ENCODE peak calls at places on chromosomes 7 and 10, in eight cellular contexts. M is activated naive CD8-positive, alpha-beta T cell treated with anti-CD3 and anti-CD28 coated beads, Interleukin-2, amount 50 U/mL, for 24 hours; D is COLO829; R is left cardiac atrium; H is renal cortical epithelial cell; G is GM20000; X is SW 1271; Z is non-pigmented ciliary epithelial cell. I is an unnamed sample.

GRCh38 chr7:37318541-37318940 is 130.1 kb downstream of the ELMO1 start:
- DNase-seq in M (no peak), D (no peak), R (no peak), H (no peak), G (peak), X (no peak), Z (no peak), I (no peak)

GRCh38 chr7:73423519-73424485 is 9.8 kb upstream of the FZD9 start:
- DNase-seq in M (no peak), D (peak), R (no peak), H (no peak), G (peak), X (no peak), Z (no peak), I (no peak)

GRCh38 chr7:2019693-2020511 is 212.8 kb downstream of the MAD1L1 start:
- DNase-seq in M (peak), D (no peak), R (peak), H (peak), G (peak), X (no peak), Z (peak), I (no peak)

GRCh38 chr10:29324220-29324831 is 35.5 kb downstream of the LYZL1 start:
- DNase-seq in M (no peak), D (no peak), R (no peak), H (no peak), G (no peak), X (no peak), Z (no peak), I (no peak)

GRCh38 chr7:86876132-86876531 is 183.3 kb downstream of the ELAPOR2 start:
- DNase-seq in M (no peak), D (no peak), R (no peak), H (no peak), G (no peak), X (no peak), Z (no peak), I (no peak)

GRCh38 chr7:128236924-128237586 is 4.0 kb upstream of the LEP start:
- DNase-seq in M (peak), D (no peak), R (no peak), H (peak), G (no peak), X (peak), Z (peak), I (peak)

GRCh38 chr10:84265378-84265777 is 20.5 kb downstream of the RGR start:
- DNase-seq in M (no peak), D (no peak), R (no peak), H (no peak), G (no peak), X (no peak), Z (no peak), I (no peak)

GRCh38 chr10:109275970-109276369 is 647.3 kb downstream of the XPNPEP1 start:
- DNase-seq in M (no peak), D (no peak), R (no peak), H (peak), G (no peak), X (no peak), Z (no peak), I (no peak)

GRCh38 chr10:35336921-35337741 is 822 bp downstream of the CCNY start:
- DNase-seq in M (peak), D (no peak), R (peak), H (no peak), G (peak), X (no peak), Z (no peak), I (peak)

GRCh38 chr7:1758417-1758858 is 88.4 kb downstream of the ELFN1 start:
- DNase-seq in M (peak), D (no peak), R (peak), H (no peak), G (peak), X (peak), Z (no peak), I (peak)

GRCh38 chr10:82318533-82318932 is 443.5 kb downstream of the NRG3 start:
- DNase-seq in M (no peak), D (no peak), R (no peak), H (no peak), G (no peak), X (no peak), Z (no peak), I (no peak)

GRCh38 chr7:39085590-39086049 is 107.9 kb downstream of the POU6F2 start:
- DNase-seq in M (no peak), D (no peak), R (peak), H (peak), G (no peak), X (no peak), Z (no peak), I (no peak)

GRCh38 chr7:153245809-153246208 is 486.3 kb downstream of the ACTR3B start:
- DNase-seq in M (no peak), D (no peak), R (no peak), H (no peak), G (no peak), X (no peak), Z (no peak), I (no peak)

GRCh38 chr7:33550979-33551378 is 354.4 kb upstream of the BMPER start:
- DNase-seq in M (no peak), D (no peak), R (no peak), H (no peak), G (no peak), X (no peak), Z (no peak), I (peak)

GRCh38 chr7:42596737-42597136 is 315.1 kb downstream of the C7orf25 start:
- DNase-seq in M (no peak), D (no peak), R (no peak), H (no peak), G (no peak), X (no peak), Z (no peak), I (no peak)

GRCh38 chr10:10831085-10831484 is 186.6 kb upstream of the CELF2 start:
- DNase-seq in M (no peak), D (no peak), R (peak), H (peak), G (no peak), X (peak), Z (peak), I (no peak)

GRCh38 chr7:117386125-117386709 is 41.1 kb downstream of the ASZ1 start:
- DNase-seq in M (no peak), D (no peak), R (no peak), H (no peak), G (no peak), X (no peak), Z (no peak), I (no peak)

GRCh38 chr7:149816794-149817193 is 21.4 kb upstream of the ZNF862 start:
- DNase-seq in M (no peak), D (no peak), R (no peak), H (no peak), G (no peak), X (no peak), Z (no peak), I (no peak)

GRCh38 chr7:127588019-127588696 is at the start of gene ARF5:
- DNase-seq in M (peak), D (peak), R (peak), H (peak), G (peak), X (peak), Z (no peak), I (peak)